ENCODE peak calls at places on chromosomes 6 and 20, in seven cellular contexts. M is HFFc6, J is NCI-H1092 treated with DMSO at 0.1 percent for 48 hours, H is substantia nigra, V is NCI-H2081 treated with DMSO at 0.1 percent for 48 hours, D is A549, F is KBM-7. N is an unnamed sample.

GRCh38 chr6:31471711-31472110 is 26.2 kb upstream of the MICB start:
- DNase-seq in D (no peak), M (no peak), F (no peak), V (no peak), H (no peak), J (no peak), N (no peak)

GRCh38 chr6:142696689-142697088 is 248.3 kb downstream of the HIVEP2 start:
- DNase-seq in M (no peak), D (no peak), J (no peak), V (no peak), F (no peak), H (no peak), N (no peak)

GRCh38 chr6:48859562-48859961 is 603.5 kb downstream of the MMUT start:
- DNase-seq in J (no peak), F (no peak), D (no peak), M (no peak), H (no peak), V (no peak), N (no peak)

GRCh38 chr6:138300469-138300868 is 77.2 kb upstream of the SMIM28 start:
- DNase-seq in F (no peak), V (no peak), M (no peak), J (no peak), H (no peak), D (no peak), N (no peak)

GRCh38 chr6:26351544-26351953 is 13.4 kb upstream of the BTN3A2 start:
- DNase-seq in D (peak), H (no peak), M (peak), J (no peak), F (peak), V (no peak), N (no peak)

GRCh38 chr20:63061051-63061531 is 54.3 kb upstream of the BHLHE23 start:
- DNase-seq in M (no peak), V (no peak), H (no peak), F (no peak), D (no peak), J (no peak), N (no peak)

GRCh38 chr6:19851273-19852089 is 14.3 kb downstream of the ID4 start:
- DNase-seq in V (peak), H (no peak), J (peak), D (peak), M (peak), F (peak), N (peak)

GRCh38 chr6:4039348-4039747 is 39.6 kb downstream of the FAM217A start:
- DNase-seq in F (no peak), M (no peak), V (no peak), J (no peak), D (no peak), H (no peak), N (no peak)

GRCh38 chr6:144063744-144064401 is 31.5 kb downstream of the SF3B5 start:
- DNase-seq in M (peak), V (no peak), D (peak), H (peak), J (peak), F (peak), N (peak)

GRCh38 chr6:125711013-125711675 is 38.3 kb upstream of the HEY2 start:
- DNase-seq in D (no peak), H (no peak), V (no peak), M (no peak), J (no peak), F (no peak), N (no peak)

GRCh38 chr6:40907198-40907701 is 131.8 kb downstream of the UNC5CL start:
- DNase-seq in D (peak), H (no peak), M (peak), J (peak), F (no peak), V (peak), N (no peak)

GRCh38 chr6:136225496-136225895 is 24.6 kb downstream of the MTFR2 start:
- DNase-seq in F (no peak), M (no peak), H (no peak), D (peak), J (no peak), V (no peak), N (no peak)

GRCh38 chr6:116575227-116575626 is 3.9 kb downstream of the RWDD1 start:
- DNase-seq in J (no peak), M (no peak), H (no peak), V (no peak), D (no peak), F (no peak), N (no peak)

GRCh38 chr6:122730775-122731386 is 48.6 kb upstream of the FABP7 start:
- DNase-seq in F (peak), V (no peak), M (peak), J (peak), H (no peak), D (peak), N (no peak)

GRCh38 chr6:28807682-28808280 is 116.0 kb downstream of the TRIM27 start:
- DNase-seq in F (peak), M (peak), V (no peak), H (no peak), D (peak), J (no peak), N (no peak)

GRCh38 chr6:81759782-81760181 is 7.3 kb upstream of the TENT5A start:
- DNase-seq in J (no peak), H (no peak), F (peak), D (peak), V (no peak), M (no peak), N (no peak)

GRCh38 chr20:16419138-16419715 is 154.0 kb downstream of the KIF16B start:
- DNase-seq in J (no peak), F (no peak), M (no peak), D (no peak), V (no peak), H (no peak), N (no peak)